ENCODE peak calls at places on chromosomes 7 and 10, in four cellular contexts. One of them, this sample, is unnamed.

GRCh38 chr10:110533149-110533548 is 34.3 kb upstream of the SMC3 start:
- DNase-seq in endothelial cell of umbilical vein: peak; percentile 46
- DNase-seq in GM12878: no peak
- DNase-seq in A549: no peak
- DNase-seq in this sample: peak; percentile 84

GRCh38 chr10:71647526-71648354 is 71.8 kb downstream of the C10orf105 start:
- DNase-seq in endothelial cell of umbilical vein: no peak
- DNase-seq in GM12878: no peak
- DNase-seq in A549: peak; percentile 43
- DNase-seq in this sample: no peak

GRCh38 chr7:112439476-112439875 is 10.8 kb upstream of the IFRD1 start:
- DNase-seq in endothelial cell of umbilical vein: no peak
- DNase-seq in GM12878: no peak
- DNase-seq in A549: no peak
- DNase-seq in this sample: no peak

GRCh38 chr10:28312572-28312971 is 9.7 kb upstream of the MPP7 start:
- DNase-seq in endothelial cell of umbilical vein: no peak
- DNase-seq in GM12878: no peak
- DNase-seq in A549: no peak
- DNase-seq in this sample: peak; percentile 27

GRCh38 chr7:5689716-5690115 is 91.7 kb downstream of the RNF216 start:
- DNase-seq in A549: no peak
- DNase-seq in endothelial cell of umbilical vein: no peak
- DNase-seq in GM12878: no peak
- DNase-seq in this sample: no peak

GRCh38 chr10:130807721-130808120 is 503.8 kb downstream of the TCERG1L start:
- DNase-seq in A549: no peak
- DNase-seq in GM12878: no peak
- DNase-seq in endothelial cell of umbilical vein: no peak
- DNase-seq in this sample: no peak

GRCh38 chr7:802500-803242 is 29.6 kb upstream of the SUN1 start:
- DNase-seq in GM12878: no peak
- DNase-seq in endothelial cell of umbilical vein: no peak
- DNase-seq in A549: no peak
- DNase-seq in this sample: no peak

GRCh38 chr10:85916999-85917573 is 449.5 kb downstream of the GRID1 start:
- DNase-seq in A549: no peak
- DNase-seq in endothelial cell of umbilical vein: no peak
- DNase-seq in GM12878: no peak
- DNase-seq in this sample: no peak

GRCh38 chr7:92156976-92157375 is 22.0 kb downstream of the LRRD1 start:
- DNase-seq in endothelial cell of umbilical vein: no peak
- DNase-seq in GM12878: no peak
- DNase-seq in A549: no peak
- DNase-seq in this sample: no peak

GRCh38 chr7:156238366-156239133 is 402.0 kb upstream of the RNF32 start:
- DNase-seq in GM12878: no peak
- DNase-seq in A549: no peak
- DNase-seq in endothelial cell of umbilical vein: no peak
- DNase-seq in this sample: no peak

GRCh38 chr7:151249034-151249731 is 689 bp upstream of the SMARCD3 start:
- DNase-seq in endothelial cell of umbilical vein: peak; percentile 56
- DNase-seq in GM12878: no peak
- DNase-seq in A549: peak; percentile 70
- DNase-seq in this sample: peak; percentile 81

GRCh38 chr7:150903627-150904026 is 51.3 kb downstream of the AOC1 start:
- DNase-seq in endothelial cell of umbilical vein: peak; percentile 86
- DNase-seq in A549: no peak
- DNase-seq in GM12878: no peak
- DNase-seq in this sample: no peak

GRCh38 chr7:20444041-20444440 is 113.3 kb downstream of the ITGB8 start:
- DNase-seq in A549: no peak
- DNase-seq in GM12878: no peak
- DNase-seq in endothelial cell of umbilical vein: no peak
- DNase-seq in this sample: no peak

GRCh38 chr7:54529568-54529967 is 12.6 kb upstream of the VSTM2A start:
- DNase-seq in GM12878: no peak
- DNase-seq in A549: no peak
- DNase-seq in endothelial cell of umbilical vein: no peak
- DNase-seq in this sample: no peak

GRCh38 chr7:924541-925231 is 29.8 kb downstream of the ADAP1 start:
- DNase-seq in A549: no peak
- DNase-seq in endothelial cell of umbilical vein: no peak
- DNase-seq in GM12878: no peak
- DNase-seq in this sample: peak; percentile 76

GRCh38 chr10:133270204-133270603 is 6.5 kb downstream of the ADAM8 start:
- DNase-seq in GM12878: no peak
- DNase-seq in A549: no peak
- DNase-seq in endothelial cell of umbilical vein: no peak
- DNase-seq in this sample: no peak

GRCh38 chr7:155295511-155295910 is 2.2 kb upstream of the INSIG1 start:
- DNase-seq in A549: no peak
- DNase-seq in GM12878: no peak
- DNase-seq in endothelial cell of umbilical vein: no peak
- DNase-seq in this sample: peak; percentile 59

GRCh38 chr10:131579251-131580071 is 267.9 kb upstream of the TCERG1L start:
- DNase-seq in GM12878: no peak
- DNase-seq in endothelial cell of umbilical vein: no peak
- DNase-seq in A549: no peak
- DNase-seq in this sample: no peak

GRCh38 chr7:7219216-7219615 is 36.9 kb downstream of the C1GALT1 start:
- DNase-seq in GM12878: no peak
- DNase-seq in endothelial cell of umbilical vein: no peak
- DNase-seq in A549: no peak
- DNase-seq in this sample: peak; percentile 58

GRCh38 chr10:78551184-78552005 is 517.4 kb upstream of the ZMIZ1 start:
- DNase-seq in GM12878: no peak
- DNase-seq in endothelial cell of umbilical vein: no peak
- DNase-seq in A549: no peak
- DNase-seq in this sample: no peak

GRCh38 chr10:95133016-95133752 is 60.9 kb upstream of the ACSM6 start:
- DNase-seq in A549: peak; percentile 47
- DNase-seq in GM12878: peak; percentile 45
- DNase-seq in endothelial cell of umbilical vein: peak; percentile 74
- DNase-seq in this sample: peak; percentile 87

GRCh38 chr7:137771679-137772078 is 75.1 kb downstream of the DGKI start:
- DNase-seq in A549: no peak
- DNase-seq in GM12878: no peak
- DNase-seq in endothelial cell of umbilical vein: no peak
- DNase-seq in this sample: no peak

GRCh38 chr7:4204530-4205165 is 477.4 kb upstream of the FOXK1 start:
- DNase-seq in endothelial cell of umbilical vein: no peak
- DNase-seq in GM12878: no peak
- DNase-seq in A549: no peak
- DNase-seq in this sample: no peak

GRCh38 chr10:35749230-35749629 is 107.1 kb upstream of the FZD8 start:
- DNase-seq in endothelial cell of umbilical vein: no peak
- DNase-seq in GM12878: no peak
- DNase-seq in A549: no peak
- DNase-seq in this sample: no peak

GRCh38 chr7:117637937-117638336 is 158.1 kb downstream of the CFTR start:
- DNase-seq in GM12878: no peak
- DNase-seq in A549: no peak
- DNase-seq in endothelial cell of umbilical vein: no peak
- DNase-seq in this sample: no peak

GRCh38 chr10:649798-650690 is 39.4 kb downstream of the DIP2C start:
- DNase-seq in A549: peak; percentile 46
- DNase-seq in GM12878: no peak
- DNase-seq in endothelial cell of umbilical vein: no peak
- DNase-seq in this sample: no peak

GRCh38 chr7:645606-646005 is 80.9 kb upstream of the DNAAF5 start:
- DNase-seq in GM12878: no peak
- DNase-seq in A549: no peak
- DNase-seq in endothelial cell of umbilical vein: no peak
- DNase-seq in this sample: no peak

GRCh38 chr10:124943301-124944092 is 1.6 kb downstream of the ZRANB1 start:
- DNase-seq in GM12878: no peak
- DNase-seq in endothelial cell of umbilical vein: no peak
- DNase-seq in A549: no peak
- DNase-seq in this sample: no peak

GRCh38 chr7:25854608-25855497 is 297.1 kb upstream of the NFE2L3 start:
- DNase-seq in A549: peak; percentile 89
- DNase-seq in GM12878: no peak
- DNase-seq in endothelial cell of umbilical vein: peak; percentile 99
- DNase-seq in this sample: peak; percentile 100

GRCh38 chr10:101834341-101834740 is 9.3 kb downstream of the KCNIP2 start:
- DNase-seq in A549: no peak
- DNase-seq in GM12878: no peak
- DNase-seq in endothelial cell of umbilical vein: no peak
- DNase-seq in this sample: peak; percentile 86

GRCh38 chr7:845731-846130 is 13.5 kb downstream of the SUN1 start:
- DNase-seq in A549: no peak
- DNase-seq in endothelial cell of umbilical vein: no peak
- DNase-seq in GM12878: no peak
- DNase-seq in this sample: no peak

GRCh38 chr10:6049031-6049400 is 13.2 kb downstream of the IL2RA start:
- DNase-seq in endothelial cell of umbilical vein: no peak
- DNase-seq in A549: no peak
- DNase-seq in GM12878: no peak
- DNase-seq in this sample: no peak

GRCh38 chr10:6053303-6053702 is 8.9 kb downstream of the IL2RA start:
- DNase-seq in endothelial cell of umbilical vein: no peak
- DNase-seq in GM12878: no peak
- DNase-seq in A549: no peak
- DNase-seq in this sample: no peak

GRCh38 chr10:6052247-6053221 is 9.6 kb downstream of the IL2RA start:
- DNase-seq in A549: no peak
- DNase-seq in endothelial cell of umbilical vein: no peak
- DNase-seq in GM12878: peak; percentile 73
- DNase-seq in this sample: no peak

GRCh38 chr10:6048281-6049030 is 13.7 kb downstream of the IL2RA start:
- DNase-seq in GM12878: no peak
- DNase-seq in endothelial cell of umbilical vein: no peak
- DNase-seq in A549: no peak
- DNase-seq in this sample: no peak

DNA sequence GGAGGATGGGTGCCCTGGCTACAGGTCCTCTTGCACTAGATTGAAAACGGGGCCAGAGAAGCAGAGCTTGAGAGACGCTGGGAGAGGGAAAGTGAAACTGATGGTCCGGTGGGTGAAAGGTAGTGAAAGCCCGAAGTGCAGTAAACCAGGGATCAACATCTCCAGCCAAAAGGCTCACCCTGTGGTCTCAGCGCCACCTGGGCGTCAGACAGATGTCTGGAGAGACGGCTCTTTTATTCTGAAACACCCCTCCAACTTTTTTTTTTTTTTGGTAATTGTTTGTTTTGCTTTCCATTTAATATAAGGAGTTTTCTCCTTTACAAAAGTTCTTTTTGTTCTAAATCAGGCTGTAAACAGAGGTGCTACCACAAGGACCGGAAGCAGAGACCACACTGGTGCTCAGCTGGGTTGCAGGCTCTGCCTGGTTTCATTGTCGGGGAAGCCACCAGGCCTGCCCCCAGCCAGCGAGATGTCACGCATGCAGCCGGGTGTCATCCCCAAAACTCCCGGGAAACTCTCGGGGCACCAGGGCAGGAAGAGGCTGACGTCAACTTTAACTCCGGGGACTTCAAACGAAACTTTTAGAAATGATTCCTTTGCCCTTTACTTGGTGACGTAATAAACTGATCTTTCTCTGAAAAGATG is 11.2 kb downstream of the IL2RA start:
- DNase-seq in A549: peak; percentile 39
- DNase-seq in GM12878: peak; percentile 89
- DNase-seq in endothelial cell of umbilical vein: no peak
- DNase-seq in this sample: peak; percentile 66
- H3K4me3 ChIP-seq in A549: peak overlapping the region; percentile 41
- H3K4me3 ChIP-seq in GM12878: peak overlapping the region; percentile 48
- H3K4me3 ChIP-seq in endothelial cell of umbilical vein: no peak overlapping the region
- H3K4me3 ChIP-seq in this sample: peak overlapping the region; percentile 16

GRCh38 chr7:69373171-69374035 is 224.9 kb upstream of the AUTS2 start:
- DNase-seq in GM12878: no peak
- DNase-seq in A549: no peak
- DNase-seq in endothelial cell of umbilical vein: no peak
- DNase-seq in this sample: peak; percentile 82
- TF ChIP-seq MAX in GM12878: no peak
- TF ChIP-seq MAX in A549: no peak
- TF ChIP-seq MAX in endothelial cell of umbilical vein: no peak
- TF ChIP-seq MAX in this sample: peak; percentile 82

DNA sequence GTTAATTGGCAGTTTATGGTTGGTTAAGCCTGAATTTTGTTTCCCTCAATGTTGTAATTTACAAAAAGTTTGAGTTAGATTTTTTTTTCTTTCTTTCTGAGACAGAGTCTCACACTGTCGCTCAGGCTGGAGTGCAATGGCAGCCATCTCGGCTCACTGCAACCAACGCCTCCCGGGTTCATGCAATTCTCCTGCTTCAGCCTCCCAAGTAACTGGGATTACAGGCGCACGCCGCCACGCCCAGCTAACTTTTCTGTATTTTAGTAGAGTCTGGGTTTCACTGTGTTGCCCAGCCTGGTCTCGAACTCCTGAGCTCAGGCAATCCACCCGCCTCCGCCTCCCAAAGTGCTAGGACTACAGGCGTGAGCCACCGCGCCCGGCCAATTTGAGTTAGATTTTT is 935 bp downstream of the ZNF273 start:
- DNase-seq in A549: no peak
- DNase-seq in GM12878: no peak
- DNase-seq in endothelial cell of umbilical vein: no peak
- DNase-seq in this sample: no peak
- H3K4me3 ChIP-seq in A549: peak overlapping the region; percentile 97
- H3K4me3 ChIP-seq in GM12878: peak overlapping the region; percentile 69
- H3K4me3 ChIP-seq in endothelial cell of umbilical vein: peak overlapping the region; percentile 76
- H3K4me3 ChIP-seq in this sample: peak overlapping the region; percentile 93

GRCh38 chr10:77490512-77490911 is 147.1 kb downstream of the KCNMA1 start:
- DNase-seq in A549: no peak
- DNase-seq in GM12878: no peak
- DNase-seq in endothelial cell of umbilical vein: no peak
- DNase-seq in this sample: no peak

GRCh38 chr10:77493851-77494788 is 143.5 kb downstream of the KCNMA1 start:
- DNase-seq in GM12878: no peak
- DNase-seq in A549: peak; percentile 36
- DNase-seq in endothelial cell of umbilical vein: no peak
- DNase-seq in this sample: no peak

GRCh38 chr10:77490915-77491314 is 146.7 kb downstream of the KCNMA1 start:
- DNase-seq in endothelial cell of umbilical vein: peak; percentile 6
- DNase-seq in A549: no peak
- DNase-seq in GM12878: no peak
- DNase-seq in this sample: no peak

GRCh38 chr10:77494789-77495541 is 142.6 kb downstream of the KCNMA1 start:
- DNase-seq in GM12878: no peak
- DNase-seq in endothelial cell of umbilical vein: no peak
- DNase-seq in A549: no peak
- DNase-seq in this sample: no peak

DNA sequence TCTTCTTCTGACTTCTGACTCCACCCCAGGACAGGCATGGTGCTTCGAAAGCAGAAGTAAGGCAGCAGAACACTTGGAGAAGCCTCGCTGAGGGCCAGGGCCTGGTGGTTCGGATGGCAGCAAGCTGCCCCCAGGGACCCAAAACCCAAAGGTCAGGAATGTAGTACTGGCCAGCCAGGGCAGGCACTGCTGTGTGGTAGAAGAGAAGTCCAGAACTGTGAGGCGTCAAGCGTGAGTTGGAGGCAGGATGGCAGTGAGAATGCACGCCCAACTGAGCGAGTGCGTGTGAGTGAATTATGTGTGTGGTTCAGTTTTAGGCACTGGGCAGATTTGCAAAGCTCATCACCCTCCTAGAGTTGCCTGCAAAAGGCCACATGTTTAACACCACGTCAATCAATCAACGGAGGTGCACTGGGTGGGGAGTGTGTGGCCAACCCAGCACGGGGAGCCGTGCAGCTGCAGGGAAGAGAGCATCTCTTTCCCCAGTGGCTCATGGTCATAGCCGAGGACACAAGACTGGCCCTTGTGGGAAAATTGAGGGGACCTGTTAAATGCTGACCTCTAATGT is 144.3 kb downstream of the KCNMA1 start:
- DNase-seq in endothelial cell of umbilical vein: no peak
- DNase-seq in A549: no peak
- DNase-seq in GM12878: no peak
- DNase-seq in this sample: no peak
- TF ChIP-seq MAX in endothelial cell of umbilical vein: no peak
- TF ChIP-seq MAX in A549: no peak
- TF ChIP-seq MAX in GM12878: no peak
- TF ChIP-seq MAX in this sample: no peak